ENCODE peak calls at places on chromosomes 3 and 15, in ten cellular contexts. R, G, Z, I, K, N, T, C, J and W are unnamed samples.

GRCh38 chr3:188254489-188255070 is 100.6 kb downstream of the LPP start:
- DNase-seq in N (no peak), C (no peak), K (no peak), J (no peak), T (no peak), I (no peak), G (no peak), R (no peak), Z (no peak), W (no peak)

GRCh38 chr15:93035953-93036810 is 52.8 kb downstream of the RGMA start:
- DNase-seq in G (no peak), Z (peak), I (peak), C (peak), K (no peak), J (no peak), T (peak), R (no peak), N (peak), W (peak)

GRCh38 chr3:8637348-8637747 is 7.2 kb downstream of the SSUH2 start:
- DNase-seq in C (no peak), G (no peak), Z (no peak), R (no peak), J (no peak), K (no peak), N (no peak), I (no peak), T (no peak), W (no peak)

GRCh38 chr3:18246336-18247060 is 178.6 kb downstream of the SATB1 start:
- DNase-seq in K (no peak), T (no peak), N (no peak), R (no peak), Z (no peak), C (no peak), J (no peak), G (no peak), I (no peak), W (no peak)

GRCh38 chr3:104785966-104786365 is 580.7 kb upstream of the ALCAM start:
- DNase-seq in G (peak), N (no peak), I (no peak), Z (no peak), C (no peak), T (no peak), R (no peak), J (no peak), K (no peak), W (no peak)

GRCh38 chr3:114454592-114455251 is 160.9 kb downstream of the TIGIT start:
- DNase-seq in I (peak), R (no peak), G (peak), K (no peak), Z (no peak), N (peak), T (peak), C (peak), J (no peak), W (peak)

GRCh38 chr3:94336076-94336741 is 273.3 kb downstream of the NSUN3 start:
- DNase-seq in T (peak), G (peak), J (no peak), Z (no peak), K (no peak), R (peak), C (peak), I (no peak), N (peak), W (peak)

GRCh38 chr3:42061711-42062408 is 29.3 kb upstream of the TRAK1 start:
- DNase-seq in K (no peak), N (peak), I (no peak), G (peak), R (peak), Z (no peak), J (no peak), C (peak), T (peak), W (peak)

GRCh38 chr3:192833177-192833890 is 84.3 kb downstream of the MB21D2 start:
- DNase-seq in R (no peak), J (no peak), I (no peak), T (no peak), N (peak), C (peak), Z (no peak), K (no peak), G (peak), W (peak)

GRCh38 chr3:114128826-114129225 is 50.0 kb downstream of the DRD3 start:
- DNase-seq in C (no peak), G (no peak), Z (no peak), I (no peak), T (no peak), N (peak), K (no peak), R (no peak), J (no peak), W (peak)

GRCh38 chr15:81897011-81897677 is 148.7 kb downstream of the MEX3B start:
- DNase-seq in C (peak), Z (no peak), K (no peak), T (no peak), I (no peak), R (peak), J (no peak), N (peak), G (peak), W (no peak)

GRCh38 chr3:50550079-50550736 is 17.3 kb downstream of the C3orf18 start:
- DNase-seq in N (peak), G (peak), I (no peak), K (peak), C (peak), Z (peak), T (peak), R (no peak), J (no peak), W (peak)

GRCh38 chr3:127677541-127678314 is 5.0 kb downstream of the ABTB1 start:
- DNase-seq in G (no peak), I (peak), T (no peak), R (no peak), K (peak), Z (peak), N (no peak), C (no peak), J (peak), W (no peak)

GRCh38 chr15:51667478-51667877 is 13.8 kb upstream of the SCG3 start:
- DNase-seq in G (no peak), C (no peak), R (no peak), I (no peak), T (no peak), K (no peak), Z (no peak), N (no peak), J (no peak), W (no peak)

GRCh38 chr3:4036046-4036445 is 236.8 kb downstream of the LRRN1 start:
- DNase-seq in R (no peak), J (no peak), T (no peak), G (no peak), Z (no peak), K (no peak), N (no peak), C (no peak), I (no peak), W (no peak)

GRCh38 chr3:157494581-157495281 is 8.5 kb downstream of the VEPH1 start:
- DNase-seq in J (no peak), C (peak), R (no peak), N (peak), K (no peak), I (no peak), T (no peak), Z (no peak), G (peak), W (peak)

GRCh38 chr15:81777546-81777945 is 268.3 kb downstream of the MEX3B start:
- DNase-seq in R (no peak), K (no peak), G (no peak), J (no peak), T (no peak), I (no peak), C (no peak), Z (no peak), N (no peak), W (no peak)

GRCh38 chr3:137761099-137761562 is 3.0 kb upstream of the SOX14 start:
- DNase-seq in K (no peak), J (no peak), N (no peak), Z (no peak), I (peak), G (no peak), R (no peak), T (no peak), C (no peak), W (no peak)

GRCh38 chr15:39460748-39461147 is 120.1 kb upstream of the THBS1 start:
- DNase-seq in K (no peak), G (no peak), Z (no peak), R (no peak), I (no peak), N (no peak), T (no peak), C (no peak), J (no peak), W (no peak)

GRCh38 chr3:58144478-58145142 is 66.2 kb downstream of the DNASE1L3 start:
- DNase-seq in Z (no peak), J (no peak), K (no peak), G (no peak), N (no peak), C (no peak), I (no peak), R (no peak), T (no peak), W (no peak)

GRCh38 chr3:151192545-151192944 is 10.5 kb downstream of the GPR171 start:
- DNase-seq in G (no peak), Z (no peak), C (no peak), T (no peak), J (no peak), R (no peak), I (no peak), N (no peak), K (no peak), W (no peak)

GRCh38 chr15:72916939-72917338 is 133.4 kb upstream of the ADPGK start:
- DNase-seq in T (no peak), R (no peak), J (no peak), K (no peak), Z (no peak), I (no peak), G (peak), C (no peak), N (no peak), W (no peak)

GRCh38 chr15:76802411-76802810 is 102.7 kb downstream of the SCAPER start:
- DNase-seq in K (no peak), N (no peak), T (no peak), Z (no peak), R (no peak), J (no peak), I (no peak), C (no peak), G (no peak), W (no peak)

DNA sequence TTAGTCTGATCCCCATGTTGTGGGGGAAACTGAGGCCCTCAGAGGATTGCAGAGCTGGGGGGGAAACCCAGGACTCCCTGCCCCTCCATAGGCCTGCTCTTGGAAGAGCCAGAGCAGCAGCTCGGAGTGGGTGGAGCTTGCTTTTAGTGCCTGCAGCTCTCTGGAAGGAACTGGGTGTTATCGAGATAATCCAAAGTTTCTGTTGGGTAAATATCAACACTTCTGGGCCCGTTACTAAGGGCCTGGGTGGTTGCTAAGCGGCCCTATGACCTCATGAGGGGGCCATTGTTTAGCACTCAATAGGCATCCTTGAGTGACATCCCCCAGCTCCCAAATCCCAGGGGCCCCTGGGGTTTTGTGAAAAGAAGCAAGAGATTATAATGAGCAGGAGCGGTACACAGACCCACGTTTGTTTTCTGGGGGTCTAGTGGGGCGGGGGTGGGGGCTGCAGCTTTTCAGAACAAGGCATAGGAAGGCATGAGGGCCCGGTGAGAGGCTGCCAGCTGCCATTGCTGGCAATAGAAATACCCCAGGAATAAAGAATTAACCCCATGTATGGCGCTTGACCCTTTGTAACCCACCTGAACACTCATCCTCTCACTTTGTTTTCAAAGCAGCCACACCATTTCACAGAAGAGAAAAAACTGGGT is 48.3 kb upstream of the ATP2B2 start:
- DNase-seq in T (no peak), R (no peak), J (no peak), I (no peak), K (no peak), N (peak), G (no peak), Z (peak), C (no peak), W (no peak)
- H3K4me3 ChIP-seq in T (no peak), R (no peak), J (no peak), I (no peak), K (no peak), N (no peak), G (no peak), Z (no peak), C (no peak), W (no peak)

DNA sequence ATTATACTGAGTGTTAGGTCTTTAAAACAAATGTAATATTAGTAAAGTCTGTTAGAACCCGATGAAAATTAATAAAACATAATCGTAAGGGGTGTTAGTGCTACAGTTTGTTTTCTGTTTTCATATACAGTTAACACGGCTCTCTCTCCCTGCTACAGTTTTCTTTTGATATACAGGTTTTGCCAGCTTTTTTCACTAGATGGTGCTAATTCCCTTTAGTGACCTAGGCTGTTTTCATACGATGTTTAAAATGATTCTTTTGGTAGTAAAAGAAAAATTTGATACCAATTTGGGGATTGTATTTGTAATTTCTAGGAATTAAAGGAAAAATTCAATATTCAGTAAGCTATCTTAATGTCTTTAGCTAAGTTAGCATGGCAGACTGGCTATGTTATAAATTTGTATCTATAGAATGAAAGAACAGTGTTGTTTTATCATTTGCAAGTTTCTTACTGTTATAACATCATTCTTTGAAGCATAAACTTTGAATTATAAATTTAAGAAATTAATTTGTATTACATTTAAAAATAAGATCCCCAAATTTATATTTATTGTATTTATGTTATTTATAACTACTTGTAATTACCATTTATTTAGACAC is 11.5 kb downstream of the APH1B start:
- DNase-seq in T (peak), N (peak), G (peak), R (no peak), I (no peak), C (peak), K (no peak), Z (no peak), J (no peak), W (peak)
- TF ChIP-seq CTCF in T (peak), N (peak), G (peak), R (peak), I (peak), C (peak), K (peak), Z (peak), J (peak), W (peak)

GRCh38 chr3:32952369-32953067 is 1.1 kb downstream of the CCR4 start:
- DNase-seq in T (no peak), I (no peak), J (no peak), N (no peak), K (no peak), G (no peak), C (no peak), R (no peak), Z (no peak), W (no peak)
- H3K4me3 ChIP-seq in T (no peak), I (no peak), J (no peak), N (no peak), K (no peak), G (no peak), C (no peak), R (no peak), Z (no peak), W (no peak)

GRCh38 chr3:73098026-73098425 is 36.6 kb downstream of the EBLN2 start:
- DNase-seq in R (no peak), T (no peak), J (no peak), N (no peak), K (no peak), Z (no peak), C (no peak), G (no peak), I (no peak), W (no peak)

GRCh38 chr3:73098873-73099272 is 37.4 kb downstream of the EBLN2 start:
- DNase-seq in C (no peak), J (no peak), T (peak), Z (no peak), R (no peak), I (no peak), K (no peak), N (no peak), G (no peak), W (no peak)

GRCh38 chr3:73096169-73096568 is 34.7 kb downstream of the EBLN2 start:
- DNase-seq in C (no peak), N (no peak), T (no peak), Z (no peak), K (no peak), J (no peak), G (no peak), R (no peak), I (no peak), W (no peak)

GRCh38 chr3:73094951-73095350 is 33.5 kb downstream of the EBLN2 start:
- DNase-seq in G (no peak), K (no peak), N (peak), C (no peak), I (no peak), J (no peak), T (no peak), R (no peak), Z (no peak), W (no peak)

GRCh38 chr3:73094127-73094526 is 32.7 kb downstream of the EBLN2 start:
- DNase-seq in R (no peak), J (no peak), I (no peak), Z (no peak), G (no peak), T (no peak), N (no peak), C (no peak), K (no peak), W (no peak)
- TF ChIP-seq CTCF in R (no peak), J (no peak), I (no peak), Z (no peak), G (peak), T (peak), N (peak), C (no peak), K (no peak), W (no peak)